ENCODE peak calls at places on chromosomes 16 and 17, in eight cellular contexts. G, Y, K, J, Q, N, B and W are unnamed samples.

GRCh38 chr17:79620207-79621038 is 9.6 kb upstream of the RBFOX3 start:
- DNase-seq in G (no peak), Y (no peak), K (no peak), J (no peak), Q (no peak), N (no peak), B (no peak), W (no peak)

GRCh38 chr17:66663041-66663494 is 171.8 kb upstream of the CACNG5 start:
- DNase-seq in G (no peak), Y (no peak), K (no peak), J (no peak), Q (no peak), N (no peak), B (no peak), W (no peak)

GRCh38 chr17:74356640-74357465 is 4.8 kb downstream of the BTBD17 start:
- DNase-seq in G (no peak), Y (no peak), K (no peak), J (no peak), Q (no peak), N (no peak), B (no peak), W (no peak)

GRCh38 chr16:71250461-71251232 is 20.1 kb upstream of the HYDIN start:
- DNase-seq in G (no peak), Y (peak), K (no peak), J (no peak), Q (no peak), N (no peak), B (no peak), W (no peak)

GRCh38 chr16:5560084-5560483 is 462.5 kb upstream of the EEF2KMT start:
- DNase-seq in G (no peak), Y (no peak), K (no peak), J (no peak), Q (no peak), N (no peak), B (no peak), W (peak)

GRCh38 chr16:919658-920631 is 50.8 kb downstream of the LMF1 start:
- DNase-seq in G (no peak), Y (peak), K (no peak), J (no peak), Q (no peak), N (no peak), B (no peak), W (no peak)

GRCh38 chr16:31508706-31509523 is 724 bp upstream of the RUSF1 start:
- DNase-seq in G (no peak), Y (peak), K (no peak), J (no peak), Q (no peak), N (no peak), B (no peak), W (peak)

GRCh38 chr17:19329136-19329535 is 33.4 kb downstream of the B9D1 start:
- DNase-seq in G (no peak), Y (no peak), K (no peak), J (no peak), Q (no peak), N (no peak), B (no peak), W (no peak)

GRCh38 chr17:12727076-12727750 is 61.5 kb downstream of the MYOCD start:
- DNase-seq in G (no peak), Y (peak), K (no peak), J (no peak), Q (no peak), N (no peak), B (no peak), W (no peak)

GRCh38 chr16:10556240-10556639 is 24.2 kb downstream of the EMP2 start:
- DNase-seq in G (no peak), Y (no peak), K (no peak), J (no peak), Q (no peak), N (no peak), B (no peak), W (no peak)

GRCh38 chr16:88866151-88866920 is at the start of gene PABPN1L:
- DNase-seq in G (no peak), Y (no peak), K (no peak), J (no peak), Q (no peak), N (no peak), B (no peak), W (no peak)

GRCh38 chr16:54080524-54081008 is 206.0 kb downstream of the IRX3 start:
- DNase-seq in G (no peak), Y (peak), K (no peak), J (no peak), Q (no peak), N (no peak), B (no peak), W (peak)

GRCh38 chr16:637081-638018 is 1.2 kb upstream of the METTL26 start:
- DNase-seq in G (no peak), Y (peak), K (peak), J (peak), Q (peak), N (peak), B (peak), W (no peak)